ENCODE peak calls at places on chromosomes 4 and X, in eight cellular contexts. Z is cardiac fibroblast, K is Caco-2, F is choroid plexus epithelial cell, P is psoas muscle, C is brain microvascular endothelial cell, N is AG04450, O is AG04449. B is an unnamed sample.

GRCh38 chrX:106035064-106035463 is 3.5 kb downstream of the SERPINA7 start:
- DNase-seq in C (no peak), K (no peak), N (no peak), F (peak), Z (peak), P (no peak), O (no peak), B (no peak)

GRCh38 chr4:95120456-95120855 is 362.7 kb downstream of the BMPR1B start:
- DNase-seq in Z (no peak), O (no peak), N (no peak), F (no peak), K (no peak), P (no peak), C (no peak), B (no peak)

GRCh38 chrX:129594781-129595180 is 54.7 kb downstream of the OCRL start:
- DNase-seq in C (no peak), O (no peak), P (no peak), Z (no peak), N (no peak), F (no peak), K (no peak), B (no peak)

GRCh38 chr4:174749091-174749490 is 80.0 kb downstream of the GLRA3 start:
- DNase-seq in O (no peak), F (peak), K (no peak), C (no peak), P (no peak), N (no peak), Z (peak), B (peak)

GRCh38 chr4:80101768-80102116 is 28.7 kb upstream of the ANTXR2 start:
- DNase-seq in Z (no peak), C (no peak), K (no peak), N (no peak), P (no peak), F (no peak), O (no peak), B (peak)

GRCh38 chr4:53009824-53010223 is 147.7 kb downstream of the RASL11B start:
- DNase-seq in O (no peak), N (no peak), K (no peak), C (no peak), P (no peak), F (no peak), Z (no peak), B (no peak)

GRCh38 chr4:77662396-77662795 is 56.8 kb downstream of the CXCL13 start:
- DNase-seq in Z (no peak), F (no peak), C (no peak), K (no peak), P (no peak), O (no peak), N (no peak), B (no peak)

GRCh38 chr4:154124539-154125255 is 335.8 kb upstream of the SFRP2 start:
- DNase-seq in N (no peak), Z (peak), O (peak), C (peak), K (no peak), P (no peak), F (peak), B (peak)

GRCh38 chr4:138815811-138816210 is 199.8 kb upstream of the NOCT start:
- DNase-seq in C (no peak), K (no peak), F (no peak), N (no peak), Z (no peak), O (no peak), P (no peak), B (no peak)

GRCh38 chrX:69158166-69159040 is 6.8 kb downstream of the PJA1 start:
- DNase-seq in F (peak), P (peak), Z (peak), K (peak), N (peak), O (no peak), C (peak), B (peak)

GRCh38 chr4:10168151-10168550 is 51.6 kb upstream of the WDR1 start:
- DNase-seq in N (no peak), K (no peak), C (no peak), Z (no peak), F (no peak), O (no peak), P (no peak), B (no peak)

GRCh38 chr4:17027495-17027894 is 129.1 kb upstream of the LDB2 start:
- DNase-seq in P (no peak), K (no peak), C (peak), F (peak), N (peak), O (peak), Z (peak), B (peak)

GRCh38 chrX:67777148-67777547 is 233.3 kb downstream of the AR start:
- DNase-seq in F (no peak), O (no peak), K (no peak), N (no peak), P (no peak), C (no peak), Z (no peak), B (no peak)

GRCh38 chrX:106612403-106612789 is 618 bp downstream of the RADX start:
- DNase-seq in Z (no peak), O (no peak), K (no peak), C (no peak), N (no peak), P (no peak), F (no peak), B (no peak)

GRCh38 chr4:177051473-177052060 is 258.1 kb upstream of the NEIL3 start:
- DNase-seq in F (peak), P (no peak), C (no peak), O (no peak), N (no peak), K (no peak), Z (peak), B (no peak)

GRCh38 chr4:174120446-174121142 is 162.9 kb downstream of the FBXO8 start:
- DNase-seq in C (peak), F (peak), K (peak), Z (peak), O (peak), P (peak), N (peak), B (peak)

GRCh38 chrX:15269618-15270521 is at the start of gene ASB9:
- DNase-seq in F (peak), K (peak), P (no peak), Z (peak), N (no peak), O (peak), C (peak), B (no peak)

DNA sequence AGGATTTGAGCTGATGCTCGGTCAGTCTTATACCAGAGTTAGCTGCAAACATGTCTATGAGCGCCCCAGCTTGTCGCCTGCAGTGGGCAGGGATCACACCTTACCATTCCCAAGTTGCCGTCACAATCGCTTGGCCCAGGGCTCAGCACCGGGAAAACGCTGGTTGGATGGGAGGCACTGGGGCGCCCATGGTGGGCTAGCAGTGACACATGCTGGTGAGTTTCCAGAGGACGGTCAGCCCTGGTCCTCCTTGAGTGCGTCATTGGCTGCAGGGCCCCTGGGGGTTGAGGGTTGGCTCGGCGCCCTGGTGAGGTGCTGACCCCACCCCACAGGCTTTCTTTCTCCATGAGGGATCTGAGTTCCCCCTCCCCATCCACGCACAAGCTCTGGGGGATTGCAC is 50.4 kb downstream of the SORCS2 start:
- DNase-seq in N (no peak), K (no peak), Z (no peak), O (no peak), P (no peak), C (no peak), F (no peak), B (no peak)
- H3K4me3 ChIP-seq in N (no peak), K (no peak), Z (no peak), O (no peak), P (no peak), C (no peak), F (no peak), B (no peak)

GRCh38 chr4:47913328-47913727 is 1.1 kb downstream of the NFXL1 start:
- DNase-seq in F (peak), Z (peak), N (no peak), P (no peak), C (peak), O (no peak), K (no peak), B (no peak)
- TF ChIP-seq CTCF in F (no peak), Z (no peak), N (no peak), P (no peak), C (no peak), O (no peak), K (no peak), B (no peak)

GRCh38 chr4:120317713-120318112 is 251.1 kb upstream of the MAD2L1 start:
- DNase-seq in Z (no peak), O (no peak), P (no peak), N (no peak), F (no peak), K (no peak), C (no peak), B (no peak)

GRCh38 chr4:120318447-120318846 is 251.8 kb upstream of the MAD2L1 start:
- DNase-seq in K (no peak), N (no peak), O (no peak), Z (no peak), F (no peak), C (no peak), P (no peak), B (no peak)

GRCh38 chr4:120319230-120319761 is 252.6 kb upstream of the MAD2L1 start:
- DNase-seq in P (no peak), K (no peak), Z (no peak), F (no peak), O (no peak), C (no peak), N (no peak), B (no peak)

DNA sequence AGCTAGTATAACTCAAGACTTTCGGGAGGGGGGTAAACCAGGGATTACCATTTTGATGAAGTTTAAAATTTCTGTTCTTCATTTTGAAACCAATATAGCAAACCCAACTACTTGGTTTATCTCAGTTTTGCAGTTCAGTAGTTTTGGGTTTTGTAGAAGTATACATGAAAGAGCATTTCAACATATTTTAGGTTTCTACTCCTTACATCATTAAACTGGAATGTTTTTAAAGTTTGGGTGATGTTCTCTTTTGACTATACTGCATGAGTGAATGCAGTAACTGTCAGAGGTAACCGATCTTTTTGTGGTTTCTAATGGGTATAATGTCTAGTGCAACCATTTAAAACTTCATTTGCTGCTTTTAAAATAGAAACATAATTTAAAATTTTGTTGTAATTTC is 248.3 kb upstream of the MAD2L1 start:
- DNase-seq in P (no peak), O (no peak), K (no peak), F (no peak), Z (no peak), N (no peak), C (no peak), B (no peak)
- H3K4me3 ChIP-seq in P (no peak), O (no peak), K (no peak), F (no peak), Z (no peak), N (no peak), C (no peak), B (no peak)

DNA sequence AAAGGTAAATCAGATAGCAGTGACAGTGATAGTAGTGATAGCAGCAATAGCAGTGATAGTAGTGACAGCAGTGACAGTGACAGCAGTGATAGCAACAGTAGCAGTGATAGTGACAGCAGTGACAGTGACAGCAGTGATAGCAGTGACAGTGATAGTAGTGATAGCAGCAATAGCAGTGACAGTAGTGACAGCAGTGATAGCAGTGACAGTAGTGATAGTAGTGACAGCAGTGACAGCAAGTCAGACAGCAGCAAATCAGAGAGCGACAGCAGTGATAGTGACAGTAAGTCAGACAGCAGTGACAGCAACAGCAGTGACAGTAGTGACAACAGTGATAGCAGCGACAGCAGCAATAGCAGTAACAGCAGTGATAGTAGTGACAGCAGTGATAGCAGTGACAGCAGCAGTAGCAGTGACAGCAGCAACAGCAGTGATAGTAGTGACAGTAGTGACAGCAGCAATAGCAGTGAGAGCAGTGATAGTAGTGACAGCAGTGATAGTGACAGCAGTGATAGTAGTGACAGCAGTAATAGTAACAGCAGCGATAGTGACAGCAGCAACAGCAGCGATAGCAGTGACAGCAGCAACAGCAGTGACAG is 6.1 kb downstream of the DSPP start:
- DNase-seq in C (no peak), P (no peak), Z (no peak), O (no peak), F (no peak), N (no peak), K (no peak), B (no peak)
- TF ChIP-seq CTCF in C (no peak), P (no peak), Z (no peak), O (no peak), F (no peak), N (no peak), K (no peak), B (no peak)

DNA sequence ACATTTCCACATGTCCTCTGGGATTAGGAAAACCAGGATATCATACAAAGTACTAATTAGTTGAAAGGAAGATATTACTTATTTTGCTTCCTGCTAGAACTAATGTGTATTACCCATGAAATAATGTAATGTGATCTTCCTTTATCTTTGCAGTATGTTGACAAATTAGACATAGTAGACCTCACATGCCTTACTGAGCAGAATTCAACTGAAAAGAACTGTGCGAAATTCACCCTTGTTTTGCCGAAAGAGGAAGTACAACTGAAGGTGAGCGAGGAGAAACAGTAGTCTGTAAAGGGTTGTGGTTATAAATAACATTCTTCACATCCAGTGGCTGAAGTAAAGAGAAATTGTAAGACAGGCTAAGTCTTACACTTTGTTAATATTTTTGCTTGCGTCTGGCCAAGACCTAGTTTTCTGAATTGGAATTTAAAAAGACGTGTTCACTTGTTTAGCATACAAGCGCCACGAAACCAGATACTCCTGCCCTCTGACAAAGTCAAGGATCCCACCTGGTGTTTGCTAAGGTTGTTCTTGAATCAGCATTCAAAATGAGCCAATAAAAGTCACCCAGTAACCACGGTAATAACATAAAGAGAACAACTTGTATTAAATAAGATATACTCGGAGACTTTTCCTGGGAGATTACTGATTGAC is 16.8 kb downstream of the STAP1 start:
- DNase-seq in K (no peak), F (peak), P (no peak), O (no peak), N (no peak), Z (no peak), C (no peak), B (no peak)
- H3K4me3 ChIP-seq in K (no peak), F (peak), P (peak), O (no peak), N (no peak), Z (no peak), C (no peak), B (no peak)

GRCh38 chr4:189202182-189202868 is 738.3 kb upstream of the FRG1 start:
- DNase-seq in P (peak), F (peak), K (no peak), N (peak), Z (peak), O (peak), C (peak), B (no peak)
- TF ChIP-seq CTCF in P (peak), F (peak), K (peak), N (peak), Z (peak), O (peak), C (peak), B (peak)

GRCh38 chrX:47160781-47161180 is 15.8 kb downstream of the RBM10 start:
- DNase-seq in N (no peak), K (no peak), O (no peak), P (no peak), Z (no peak), C (no peak), F (no peak), B (no peak)
- H3K4me3 ChIP-seq in N (no peak), K (no peak), O (no peak), P (no peak), Z (no peak), C (no peak), F (no peak), B (no peak)

GRCh38 chrX:39985551-39985950 is 112.2 kb downstream of the BCOR start:
- DNase-seq in O (no peak), P (no peak), N (no peak), Z (no peak), F (no peak), C (no peak), K (no peak), B (no peak)

GRCh38 chrX:39985116-39985515 is 112.6 kb downstream of the BCOR start:
- DNase-seq in F (no peak), N (no peak), P (no peak), K (no peak), O (no peak), Z (no peak), C (no peak), B (peak)

GRCh38 chrX:39983715-39984114 is 114.0 kb downstream of the BCOR start:
- DNase-seq in Z (peak), N (no peak), C (no peak), F (peak), P (no peak), O (no peak), K (no peak), B (peak)

GRCh38 chrX:39982927-39983326 is 114.8 kb downstream of the BCOR start:
- DNase-seq in Z (no peak), C (no peak), P (no peak), K (no peak), F (no peak), O (no peak), N (no peak), B (no peak)

DNA sequence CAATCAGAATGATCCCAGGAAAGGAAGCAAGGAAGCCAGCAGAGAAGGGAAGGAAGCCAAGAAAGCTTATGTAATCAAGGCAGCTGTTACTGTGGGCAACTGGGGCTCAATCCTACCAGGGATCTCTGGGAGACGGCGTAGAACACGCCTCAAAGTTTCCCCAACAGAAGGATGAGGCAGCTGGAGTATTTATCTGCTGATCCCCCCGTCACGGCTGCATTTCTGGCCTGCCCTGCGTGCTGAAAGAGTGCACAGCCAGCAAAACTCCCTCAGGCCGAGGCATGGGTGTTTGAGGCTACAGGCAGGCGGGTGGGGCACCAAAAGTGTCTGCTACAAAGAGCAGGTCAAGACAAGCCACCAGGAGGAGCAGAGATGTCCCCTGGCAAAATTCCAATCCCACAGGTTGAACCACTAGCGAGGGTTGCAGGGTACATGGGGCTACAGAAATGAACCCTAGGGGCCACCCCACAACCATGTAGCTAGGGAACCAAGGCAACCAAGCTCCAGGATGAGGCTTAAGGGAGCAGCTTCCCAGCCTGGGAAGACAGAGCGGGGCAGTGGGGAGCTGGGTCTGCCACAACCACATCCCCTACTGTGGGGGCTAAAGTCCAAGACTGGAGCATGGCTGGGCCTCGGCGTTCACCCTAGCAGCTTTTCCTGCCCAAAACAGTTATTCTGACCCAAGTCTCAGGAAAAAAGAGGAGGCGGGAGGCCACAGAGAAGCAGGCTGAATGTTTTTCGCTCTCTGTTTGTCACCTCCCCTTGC is 113.4 kb downstream of the BCOR start:
- DNase-seq in N (peak), P (peak), C (no peak), O (no peak), F (peak), Z (peak), K (peak), B (peak)
- TF ChIP-seq CTCF in N (no peak), P (no peak), C (no peak), O (no peak), F (no peak), Z (no peak), K (no peak), B (no peak)

DNA sequence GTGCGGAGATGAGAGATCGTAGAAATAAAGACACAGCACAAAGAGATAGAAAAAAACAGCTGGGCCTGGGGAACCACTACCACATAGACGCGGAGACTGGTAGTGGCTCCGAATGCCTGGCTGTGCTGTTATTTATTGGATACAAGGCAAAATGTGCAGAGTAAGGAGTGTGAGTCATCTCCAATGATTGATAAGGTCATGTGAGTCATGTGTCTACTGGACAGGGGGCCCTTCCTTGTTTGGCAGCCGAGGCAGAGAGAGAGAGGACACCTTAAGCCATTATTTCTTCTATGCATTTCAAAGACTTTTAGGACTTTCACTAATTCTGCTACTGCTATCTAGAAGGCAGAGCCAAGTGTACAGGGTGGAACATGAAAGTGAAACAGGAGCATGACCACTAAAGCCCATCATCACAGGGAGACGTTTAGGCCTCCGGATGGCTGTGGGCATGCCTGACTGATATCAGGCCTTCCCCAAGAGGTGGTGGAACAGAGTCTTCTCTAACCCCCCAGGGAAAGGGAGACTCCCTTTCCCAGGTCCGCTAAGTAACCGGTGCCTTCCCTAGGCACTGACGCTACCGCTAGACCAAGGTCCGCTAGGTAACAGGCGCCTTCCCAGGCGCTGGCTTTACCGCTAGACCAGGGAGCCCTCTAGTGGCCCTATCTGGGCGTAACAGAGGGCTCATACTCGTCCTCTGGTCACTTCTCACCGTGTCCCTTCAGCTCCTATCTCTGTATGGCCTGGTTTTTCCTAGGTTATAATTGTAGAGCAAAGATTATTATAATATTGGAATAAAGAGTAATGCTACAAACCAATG is 921.5 kb upstream of the PCDH10 start:
- DNase-seq in P (no peak), K (no peak), O (no peak), N (no peak), Z (peak), F (peak), C (peak), B (no peak)
- H3K4me3 ChIP-seq in P (no peak), K (no peak), O (no peak), N (no peak), Z (peak), F (peak), C (peak), B (no peak)

B was measured in retinal pigment epithelial cell.